ENCODE peak calls at places on chromosomes 6 and 20, in four cellular contexts. F is mesendoderm, L is fibroblast of lung, B is lower lobe of right lung. I is an unnamed sample.

GRCh38 chr6:135633573-135633972 is 136.0 kb upstream of the AHI1 start:
- DNase-seq in B (no peak), F (no peak), L (no peak), I (no peak)

GRCh38 chr6:83429857-83430605 is 820 bp downstream of the ME1 start:
- DNase-seq in F (peak), L (peak), B (peak), I (no peak)

GRCh38 chr6:168370310-168370991 is 50.9 kb upstream of the DACT2 start:
- DNase-seq in B (peak), L (no peak), F (peak), I (peak)

GRCh38 chr6:16223362-16223761 is 15.0 kb upstream of the GMPR start:
- DNase-seq in L (no peak), B (no peak), F (no peak), I (no peak)

GRCh38 chr6:108876929-108877775 is 28.9 kb downstream of the ARMC2 start:
- DNase-seq in F (no peak), B (peak), L (peak), I (no peak)

GRCh38 chr6:77470983-77471382 is 7.7 kb upstream of the HTR1B start:
- DNase-seq in F (no peak), L (no peak), B (no peak), I (no peak)

GRCh38 chr6:67736161-67736560 is 898.9 kb upstream of the ADGRB3 start:
- DNase-seq in L (no peak), B (no peak), F (no peak), I (no peak)

GRCh38 chr6:45377041-45377554 is 636 bp downstream of the SUPT3H start:
- DNase-seq in B (no peak), L (peak), F (no peak), I (no peak)

GRCh38 chr6:1296542-1296941 is 15.4 kb upstream of the FOXQ1 start:
- DNase-seq in L (peak), F (no peak), B (no peak), I (no peak)

GRCh38 chr6:134599079-134599478 is 281.2 kb upstream of the SGK1 start:
- DNase-seq in L (no peak), F (no peak), B (no peak), I (no peak)

GRCh38 chr20:22431419-22431818 is 153.0 kb downstream of the FOXA2 start:
- DNase-seq in B (no peak), L (no peak), F (no peak), I (no peak)

GRCh38 chr6:138577151-138577915 is 78.0 kb upstream of the NHSL1 start:
- DNase-seq in B (no peak), F (no peak), L (no peak), I (no peak)

GRCh38 chr6:80214436-80215022 is 108.1 kb downstream of the BCKDHB start:
- DNase-seq in F (peak), B (no peak), L (peak), I (no peak)

GRCh38 chr6:51209651-51210050 is 391.0 kb downstream of the TFAP2B start:
- DNase-seq in B (no peak), L (no peak), F (no peak), I (no peak)
- H3K27ac ChIP-seq in B (no peak), L (no peak), F (no peak), I (no peak)

GRCh38 chr6:145829950-145830349 is 15.4 kb upstream of the FBXO30 start:
- DNase-seq in F (no peak), B (no peak), L (no peak), I (no peak)
- H3K27ac ChIP-seq in F (no peak), B (no peak), L (no peak), I (no peak)

GRCh38 chr6:44062771-44063560 is 64.3 kb downstream of the MRPL14 start:
- DNase-seq in B (peak), F (peak), L (no peak), I (peak)

GRCh38 chr6:44064089-44064947 is 62.9 kb downstream of the MRPL14 start:
- DNase-seq in L (peak), B (peak), F (peak), I (no peak)

GRCh38 chr6:44062105-44062770 is 65.0 kb downstream of the MRPL14 start:
- DNase-seq in F (no peak), B (no peak), L (no peak), I (no peak)

GRCh38 chr6:44064948-44065272 is 62.3 kb downstream of the MRPL14 start:
- DNase-seq in F (no peak), L (no peak), B (no peak), I (no peak)

DNA sequence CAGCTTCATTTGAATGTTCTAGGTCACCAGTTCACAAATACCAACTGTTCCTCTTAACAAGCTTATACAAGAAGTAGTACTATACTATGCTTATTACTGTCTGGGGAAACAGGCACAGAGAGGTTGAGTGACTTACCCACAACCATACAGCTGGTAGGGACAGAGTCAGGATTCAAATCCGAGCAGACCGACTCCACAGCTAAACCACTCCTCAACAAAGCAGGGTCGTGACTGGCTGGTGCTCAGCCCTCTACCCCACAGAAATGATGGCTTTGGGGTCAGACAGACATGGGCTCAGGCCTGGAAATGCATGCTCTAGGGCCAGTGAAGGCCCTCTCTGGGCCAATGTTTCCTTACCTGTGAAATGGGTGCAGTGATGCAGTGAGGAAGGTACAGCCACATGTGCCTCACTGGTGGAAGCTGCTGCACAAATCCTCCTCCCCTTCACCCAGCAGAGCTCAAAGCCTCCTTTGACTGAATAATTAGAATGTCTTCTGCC is 63.6 kb downstream of the MRPL14 start:
- DNase-seq in F (no peak), B (no peak), L (no peak), I (no peak)
- H3K27ac ChIP-seq in F (no peak), B (no peak), L (peak), I (no peak)

GRCh38 chr6:70847685-70848084 is 109.2 kb downstream of the B3GAT2 start:
- DNase-seq in F (no peak), B (no peak), L (no peak), I (no peak)
- H3K27ac ChIP-seq in F (no peak), B (no peak), L (no peak), I (no peak)

GRCh38 chr6:131212928-131213327 is 77.7 kb downstream of the AKAP7 start:
- DNase-seq in B (no peak), F (no peak), L (no peak), I (no peak)
- H3K27ac ChIP-seq in B (no peak), F (no peak), L (no peak), I (peak)